ENCODE peak calls at places on chromosomes 4 and X, in seven cellular contexts. One of them, this sample, is unnamed.

GRCh38 chr4:44965446-44966095 is 239.2 kb upstream of the GNPDA2 start:
- DNase-seq in RWPE1: no peak
- DNase-seq in stimulated activated CD8-positive, alpha-beta memory T cell treated with anti-CD3 and anti-CD28 coated beads, Interleukin-4, amount 100 ng/mL, for 1 hour: no peak
- DNase-seq in LoVo: no peak
- DNase-seq in GM18507: no peak
- DNase-seq in Right ventricle myocardium superior: no peak
- DNase-seq in GM19239: no peak
- DNase-seq in this sample: no peak

GRCh38 chr4:86818211-86818610 is 31.0 kb downstream of the SLC10A6 start:
- DNase-seq in Right ventricle myocardium superior: no peak
- DNase-seq in stimulated activated CD8-positive, alpha-beta memory T cell treated with anti-CD3 and anti-CD28 coated beads, Interleukin-4, amount 100 ng/mL, for 1 hour: no peak
- DNase-seq in LoVo: no peak
- DNase-seq in RWPE1: no peak
- DNase-seq in GM19239: no peak
- DNase-seq in GM18507: no peak
- DNase-seq in this sample: no peak

GRCh38 chr4:143699331-143700059 is 980 bp downstream of the FREM3 start:
- DNase-seq in stimulated activated CD8-positive, alpha-beta memory T cell treated with anti-CD3 and anti-CD28 coated beads, Interleukin-4, amount 100 ng/mL, for 1 hour: no peak
- DNase-seq in GM18507: no peak
- DNase-seq in Right ventricle myocardium superior: no peak
- DNase-seq in GM19239: no peak
- DNase-seq in LoVo: no peak
- DNase-seq in RWPE1: no peak
- DNase-seq in this sample: no peak

GRCh38 chrX:103376979-103377324 is 614 bp downstream of the BEX3 start:
- DNase-seq in LoVo: no peak
- DNase-seq in Right ventricle myocardium superior: no peak
- DNase-seq in GM19239: no peak
- DNase-seq in stimulated activated CD8-positive, alpha-beta memory T cell treated with anti-CD3 and anti-CD28 coated beads, Interleukin-4, amount 100 ng/mL, for 1 hour: no peak
- DNase-seq in RWPE1: no peak
- DNase-seq in GM18507: no peak
- DNase-seq in this sample: peak

GRCh38 chr4:121462660-121463261 is 81.9 kb upstream of the QRFPR start:
- DNase-seq in GM18507: peak
- DNase-seq in GM19239: peak
- DNase-seq in Right ventricle myocardium superior: no peak
- DNase-seq in LoVo: peak
- DNase-seq in stimulated activated CD8-positive, alpha-beta memory T cell treated with anti-CD3 and anti-CD28 coated beads, Interleukin-4, amount 100 ng/mL, for 1 hour: no peak
- DNase-seq in RWPE1: peak
- DNase-seq in this sample: no peak

GRCh38 chrX:8868906-8869305 is 67.7 kb upstream of the FAM9A start:
- DNase-seq in GM18507: no peak
- DNase-seq in Right ventricle myocardium superior: no peak
- DNase-seq in GM19239: no peak
- DNase-seq in LoVo: no peak
- DNase-seq in RWPE1: no peak
- DNase-seq in stimulated activated CD8-positive, alpha-beta memory T cell treated with anti-CD3 and anti-CD28 coated beads, Interleukin-4, amount 100 ng/mL, for 1 hour: no peak
- DNase-seq in this sample: no peak

GRCh38 chr4:96395747-96396146 is 555.9 kb downstream of the PDHA2 start:
- DNase-seq in Right ventricle myocardium superior: no peak
- DNase-seq in LoVo: no peak
- DNase-seq in GM19239: no peak
- DNase-seq in RWPE1: no peak
- DNase-seq in GM18507: no peak
- DNase-seq in stimulated activated CD8-positive, alpha-beta memory T cell treated with anti-CD3 and anti-CD28 coated beads, Interleukin-4, amount 100 ng/mL, for 1 hour: no peak
- DNase-seq in this sample: no peak

GRCh38 chr4:107988763-107989035 is 990 bp upstream of the HADH start:
- DNase-seq in RWPE1: no peak
- DNase-seq in stimulated activated CD8-positive, alpha-beta memory T cell treated with anti-CD3 and anti-CD28 coated beads, Interleukin-4, amount 100 ng/mL, for 1 hour: no peak
- DNase-seq in GM18507: no peak
- DNase-seq in GM19239: no peak
- DNase-seq in Right ventricle myocardium superior: no peak
- DNase-seq in LoVo: no peak
- DNase-seq in this sample: no peak

GRCh38 chr4:127012549-127012948 is 620.2 kb upstream of the INTU start:
- DNase-seq in GM18507: no peak
- DNase-seq in RWPE1: no peak
- DNase-seq in LoVo: no peak
- DNase-seq in Right ventricle myocardium superior: no peak
- DNase-seq in stimulated activated CD8-positive, alpha-beta memory T cell treated with anti-CD3 and anti-CD28 coated beads, Interleukin-4, amount 100 ng/mL, for 1 hour: no peak
- DNase-seq in GM19239: no peak
- DNase-seq in this sample: no peak

GRCh38 chr4:108385076-108385475 is 216.3 kb upstream of the LEF1 start:
- DNase-seq in RWPE1: no peak
- DNase-seq in Right ventricle myocardium superior: no peak
- DNase-seq in LoVo: no peak
- DNase-seq in stimulated activated CD8-positive, alpha-beta memory T cell treated with anti-CD3 and anti-CD28 coated beads, Interleukin-4, amount 100 ng/mL, for 1 hour: no peak
- DNase-seq in GM19239: no peak
- DNase-seq in GM18507: no peak
- DNase-seq in this sample: no peak

This sample was measured in right cardiac atrium.